ENCODE peak calls at places on chromosomes 4 and X, in four cellular contexts. A, I, Y and L are unnamed samples.

GRCh38 chr4:2082627-2083026 is 23.5 kb downstream of the NAT8L start:
- DNase-seq in A (no peak), I (no peak), Y (no peak), L (no peak)

GRCh38 chr4:95556460-95556859 is 7.7 kb upstream of the UNC5C start:
- DNase-seq in A (no peak), I (no peak), Y (no peak), L (no peak)

GRCh38 chr4:101367201-101367600 is 19.9 kb upstream of the PPP3CA start:
- DNase-seq in A (no peak), I (no peak), Y (no peak), L (peak)

GRCh38 chr4:138650917-138651564 is 364.5 kb upstream of the NOCT start:
- DNase-seq in A (no peak), I (no peak), Y (no peak), L (peak)

GRCh38 chr4:3369781-3370660 is 71.7 kb upstream of the HGFAC start:
- DNase-seq in A (no peak), I (no peak), Y (no peak), L (peak)

GRCh38 chr4:182351485-182351884 is 108.3 kb downstream of the TENM3 start:
- DNase-seq in A (no peak), I (no peak), Y (no peak), L (no peak)

GRCh38 chrX:155857561-155857960 is 23.6 kb upstream of the VAMP7 start:
- DNase-seq in A (no peak), I (no peak), Y (no peak), L (no peak)

GRCh38 chr4:150181536-150181935 is 103.3 kb downstream of the DCLK2 start:
- DNase-seq in A (no peak), I (no peak), Y (no peak), L (peak)

GRCh38 chr4:13201241-13201640 is 282.9 kb downstream of the RAB28 start:
- DNase-seq in A (no peak), I (no peak), Y (no peak), L (no peak)

GRCh38 chr4:68498413-68499007 is 51.2 kb downstream of the TMPRSS11E start:
- DNase-seq in A (peak), I (peak), Y (peak), L (peak)

GRCh38 chr4:138627096-138627495 is 384.9 kb upstream of the SLC7A11 start:
- DNase-seq in A (no peak), I (no peak), Y (no peak), L (peak)

GRCh38 chr4:155759372-155760252 is 791 bp downstream of the GUCY1B1 start:
- DNase-seq in A (peak), I (peak), Y (no peak), L (peak)

GRCh38 chr4:81565137-81565870 is 93.6 kb upstream of the RASGEF1B start:
- DNase-seq in A (no peak), I (no peak), Y (no peak), L (no peak)

GRCh38 chr4:3372933-3373465 is 68.8 kb upstream of the HGFAC start:
- DNase-seq in A (no peak), I (no peak), Y (peak), L (no peak)

GRCh38 chr4:134936014-134936413 is 734.4 kb upstream of the PABPC4L start:
- DNase-seq in A (no peak), I (no peak), Y (no peak), L (no peak)
- TF ChIP-seq ELK1 in A (no peak), I (no peak), Y (no peak), L (no peak)

DNA sequence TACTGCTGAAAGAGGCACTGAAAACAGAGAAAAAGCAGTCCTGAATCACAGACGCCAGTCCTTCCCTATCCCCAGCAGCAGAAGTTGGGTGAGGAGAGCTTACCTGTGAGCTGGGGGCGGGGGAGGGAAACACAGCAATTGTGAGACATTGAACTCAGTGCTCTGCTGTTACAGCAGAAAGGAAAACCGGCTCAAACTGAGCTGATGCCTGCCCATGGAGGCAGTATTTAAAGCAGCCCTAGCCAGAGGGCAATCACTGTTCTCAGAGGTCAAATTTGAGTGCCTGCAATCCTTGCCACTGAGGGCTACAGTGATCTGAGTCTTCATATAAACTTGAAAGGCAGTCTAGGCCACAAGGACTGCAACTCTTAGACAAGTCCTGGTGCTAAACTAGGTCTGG is 220.7 kb downstream of the GRXCR1 start:
- DNase-seq in A (no peak), I (no peak), Y (no peak), L (no peak)
- TF ChIP-seq ELK1 in A (no peak), I (no peak), Y (no peak), L (no peak)

DNA sequence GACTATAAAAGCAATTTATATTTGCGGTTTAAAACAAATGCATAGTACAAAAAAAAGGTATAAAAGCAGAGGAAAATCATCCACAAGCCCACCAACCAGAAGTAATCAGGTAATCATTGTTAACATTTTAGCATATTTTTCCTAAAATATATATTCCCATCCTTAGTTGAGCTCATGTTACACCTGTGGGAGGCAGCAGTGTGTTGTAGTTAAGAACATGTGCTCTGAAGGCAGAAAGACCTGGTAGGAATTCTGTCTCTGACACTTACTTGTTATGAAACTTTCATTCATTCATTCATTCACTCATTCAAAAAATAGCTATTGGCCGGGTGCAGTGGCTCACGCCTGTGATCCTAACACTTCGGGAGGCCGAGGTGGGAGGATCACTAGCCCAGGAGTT is 15.4 kb upstream of the CDKL5 start:
- DNase-seq in A (peak), I (no peak), Y (no peak), L (peak)
- TF ChIP-seq ELK1 in A (no peak), I (no peak), Y (no peak), L (no peak)

DNA sequence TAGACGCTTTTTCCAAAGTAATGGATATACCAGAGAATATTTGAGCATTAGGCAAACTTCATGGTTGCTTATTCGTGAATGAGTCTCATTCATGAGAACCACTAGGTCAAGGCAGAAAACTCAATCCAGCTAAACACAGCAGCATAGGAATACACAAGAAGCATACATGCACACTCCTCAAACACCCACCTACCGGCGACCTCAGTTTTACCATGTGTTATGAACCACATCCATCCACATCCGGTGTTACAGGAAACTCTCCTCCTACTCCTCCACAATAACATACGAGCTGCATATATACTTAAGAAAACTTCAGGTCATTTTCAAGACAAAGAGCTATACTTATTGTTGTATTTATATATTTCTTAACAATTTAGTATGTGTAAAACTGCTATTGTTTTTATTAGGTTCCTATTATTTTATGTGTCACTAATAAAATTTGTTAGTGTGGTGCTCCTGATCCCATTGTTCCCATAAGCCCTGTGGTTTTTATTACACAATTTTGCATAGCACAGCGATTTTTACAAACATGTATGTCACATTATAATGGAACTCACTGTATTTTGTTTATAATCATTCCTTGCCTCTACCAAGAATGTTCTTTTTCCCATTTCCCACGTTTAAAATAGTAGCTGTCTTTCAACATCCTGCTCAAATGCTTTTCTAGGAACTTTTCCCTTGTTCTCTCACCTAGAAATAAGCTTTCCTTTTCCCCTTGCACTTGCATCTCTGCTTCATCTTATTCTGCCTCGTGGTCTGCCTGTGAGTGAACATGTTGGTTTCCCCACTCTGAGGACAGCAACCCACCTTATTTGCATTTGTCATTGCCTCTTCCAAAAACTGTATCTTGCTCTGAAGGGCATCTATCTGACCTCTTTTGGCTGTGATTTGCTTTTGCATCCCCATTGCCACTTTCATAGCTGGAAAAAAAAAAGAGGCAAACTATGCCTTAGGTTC is 48.3 kb downstream of the STBD1 start:
- DNase-seq in A (no peak), I (no peak), Y (no peak), L (no peak)
- TF ChIP-seq ELK1 in A (no peak), I (no peak), Y (no peak), L (no peak)

GRCh38 chrX:6120329-6120728 is 108.3 kb downstream of the NLGN4X start:
- DNase-seq in A (no peak), I (no peak), Y (no peak), L (no peak)
- TF ChIP-seq ELK1 in A (no peak), I (no peak), Y (no peak), L (no peak)

GRCh38 chrX:68462197-68462596 is 28.9 kb upstream of the OPHN1 start:
- DNase-seq in A (no peak), I (no peak), Y (no peak), L (peak)
- TF ChIP-seq ELK1 in A (no peak), I (no peak), Y (no peak), L (no peak)

GRCh38 chr4:112882286-112882685 is 167.2 kb upstream of the ANK2 start:
- DNase-seq in A (no peak), I (no peak), Y (no peak), L (no peak)

GRCh38 chr4:112888617-112889016 is 160.8 kb upstream of the ANK2 start:
- DNase-seq in A (no peak), I (no peak), Y (no peak), L (no peak)

GRCh38 chr4:112889619-112890294 is 159.7 kb upstream of the ANK2 start:
- DNase-seq in A (no peak), I (no peak), Y (peak), L (peak)

GRCh38 chr4:112889199-112889598 is 160.3 kb upstream of the ANK2 start:
- DNase-seq in A (no peak), I (no peak), Y (no peak), L (no peak)

GRCh38 chr4:112885897-112886296 is 163.6 kb upstream of the ANK2 start:
- DNase-seq in A (no peak), I (no peak), Y (no peak), L (no peak)
- TF ChIP-seq ELK1 in A (no peak), I (no peak), Y (no peak), L (no peak)

GRCh38 chr4:128751354-128751753 is 58.1 kb upstream of the JADE1 start:
- DNase-seq in A (no peak), I (no peak), Y (no peak), L (no peak)
- TF ChIP-seq ELK1 in A (no peak), I (no peak), Y (no peak), L (no peak)